ENCODE peak calls at places on chromosomes 2 and 18, in nine cellular contexts. T is NCI-H69; M is OCI-LY7; F is psoas muscle; Q is iris pigment epithelial cell; Z is tibial artery; W is B cell; R is lower lobe of right lung; O is activated naive CD4-positive, alpha-beta T cell. A is an unnamed sample.

GRCh38 chr2:19480664-19481063 is 122.2 kb upstream of the OSR1 start:
- DNase-seq in O (no peak), F (no peak), W (no peak), T (no peak), R (no peak), Q (no peak), Z (no peak), M (no peak), A (no peak)

GRCh38 chr2:178345951-178346350 is 105.0 kb downstream of the PRKRA start:
- DNase-seq in Z (no peak), T (no peak), W (no peak), M (no peak), O (no peak), R (no peak), Q (no peak), F (no peak), A (no peak)

GRCh38 chr18:38353149-38353548 is 787.6 kb upstream of the CELF4 start:
- DNase-seq in W (no peak), T (no peak), R (no peak), O (no peak), F (no peak), Q (no peak), Z (no peak), M (no peak), A (no peak)

GRCh38 chr2:227848586-227848985 is 22.8 kb upstream of the DAW1 start:
- DNase-seq in Q (no peak), F (no peak), T (no peak), Z (no peak), W (no peak), M (no peak), O (no peak), R (no peak), A (no peak)

GRCh38 chr2:163884416-163884815 is 148.6 kb upstream of the FIGN start:
- DNase-seq in F (peak; percentile 9), Q (peak; percentile 32), M (no peak), T (no peak), R (no peak), W (no peak), O (no peak), Z (no peak), A (no peak)

GRCh38 chr2:81304154-81304830 is 999.7 kb upstream of the LRRTM1 start:
- DNase-seq in M (no peak), T (no peak), Z (no peak), W (no peak), Q (no peak), R (no peak), O (no peak), F (no peak), A (no peak)

GRCh38 chr18:62809900-62810299 is 94.6 kb downstream of the PHLPP1 start:
- DNase-seq in O (no peak), W (no peak), Q (no peak), T (no peak), R (no peak), M (no peak), Z (no peak), F (no peak), A (no peak)

GRCh38 chr2:34734662-34735061 is 1135.6 kb upstream of the FAM98A start:
- DNase-seq in Z (no peak), Q (no peak), W (no peak), T (no peak), F (no peak), R (no peak), O (no peak), M (no peak), A (peak; percentile 51)

GRCh38 chr2:41791523-41791922 is 256.3 kb upstream of the PKDCC start:
- DNase-seq in R (no peak), M (peak; percentile 24), W (no peak), Z (no peak), Q (peak; percentile 45), F (no peak), O (no peak), T (no peak), A (no peak)

GRCh38 chr2:181070119-181070833 is 89.9 kb downstream of the UBE2E3 start:
- DNase-seq in Q (peak; percentile 76), M (no peak), W (no peak), O (no peak), F (no peak), R (no peak), Z (no peak), T (no peak), A (no peak)

GRCh38 chr2:218217366-218218309 is 649 bp downstream of the ARPC2 start:
- DNase-seq in R (peak; percentile 88), M (peak; percentile 68), T (peak; percentile 42), Z (peak; percentile 80), W (peak; percentile 78), F (peak; percentile 57), Q (peak; percentile 29), O (peak; percentile 40), A (peak; percentile 66)

GRCh38 chr2:207879536-207879935 is 109.8 kb upstream of the FZD5 start:
- DNase-seq in O (no peak), Q (peak; percentile 10), F (no peak), Z (no peak), M (no peak), R (no peak), T (no peak), W (no peak), A (no peak)

GRCh38 chr2:1653956-1654695 is 90.2 kb downstream of the PXDN start:
- DNase-seq in R (no peak), Z (no peak), Q (peak; percentile 90), W (no peak), F (no peak), O (no peak), M (no peak), T (no peak), A (no peak)